ENCODE peak calls at places on chromosomes 6 and 20, in eight cellular contexts. J is effector memory CD4-positive, alpha-beta T cell; R is stomach; I is left lung; B is GM12878; E is NT2/D1; O is breast epithelium; M is OCI-LY7. F is an unnamed sample. For H3K36me3 and H3K9me3, the result is how much of the 10 kb centered on the place peaks cover.

GRCh38 chr20:364905-365794 is 15.4 kb upstream of the TRIB3 start:
- DNase-seq in J (no peak), R (no peak), I (no peak), B (no peak), E (no peak), O (no peak), M (peak), F (no peak)

GRCh38 chr20:32201296-32201976 is 6.1 kb downstream of the PLAGL2 start:
- DNase-seq in J (no peak), R (no peak), I (no peak), B (no peak), E (no peak), O (no peak), M (no peak), F (no peak)

GRCh38 chr6:26358511-26358981 is 6.5 kb upstream of the BTN3A2 start:
- DNase-seq in J (no peak), R (no peak), I (no peak), B (peak), E (no peak), O (no peak), M (peak), F (no peak)

GRCh38 chr6:151276112-151276745 is 36.5 kb downstream of the AKAP12 start:
- DNase-seq in J (no peak), R (no peak), I (no peak), B (no peak), E (no peak), O (no peak), M (no peak), F (peak)

GRCh38 chr6:15358579-15359327 is 112.9 kb downstream of the JARID2 start:
- DNase-seq in J (no peak), R (no peak), I (no peak), B (peak), E (no peak), O (no peak), M (peak), F (no peak)

GRCh38 chr20:34768105-34768504 is 57.3 kb downstream of the NCOA6 start:
- DNase-seq in J (no peak), R (no peak), I (no peak), B (no peak), E (no peak), O (no peak), M (no peak), F (no peak)

GRCh38 chr6:143721642-143722041 is 43.9 kb downstream of the PHACTR2 start:
- DNase-seq in J (no peak), R (no peak), I (no peak), B (no peak), E (no peak), O (no peak), M (no peak), F (no peak)

GRCh38 chr20:46393967-46394366 is 12.4 kb downstream of the ELMO2 start:
- DNase-seq in J (no peak), R (no peak), I (no peak), B (no peak), E (no peak), O (no peak), M (no peak), F (no peak)

GRCh38 chr20:19874328-19874727 is 116.3 kb downstream of the RIN2 start:
- DNase-seq in J (no peak), R (no peak), I (no peak), B (no peak), E (no peak), O (no peak), M (no peak), F (no peak)

GRCh38 chr20:24502184-24502583 is 32.8 kb downstream of the SYNDIG1 start:
- DNase-seq in J (no peak), R (no peak), I (no peak), B (no peak), E (no peak), O (no peak), M (no peak), F (no peak)

GRCh38 chr6:132780770-132781371 is 17.6 kb downstream of the SLC18B1 start:
- DNase-seq in J (no peak), R (no peak), I (no peak), B (no peak), E (peak), O (no peak), M (peak), F (no peak)

GRCh38 chr6:36539814-36540568 is 7.3 kb downstream of the STK38 start:
- DNase-seq in J (no peak), R (no peak), I (no peak), B (no peak), E (no peak), O (no peak), M (no peak), F (no peak)

DNA sequence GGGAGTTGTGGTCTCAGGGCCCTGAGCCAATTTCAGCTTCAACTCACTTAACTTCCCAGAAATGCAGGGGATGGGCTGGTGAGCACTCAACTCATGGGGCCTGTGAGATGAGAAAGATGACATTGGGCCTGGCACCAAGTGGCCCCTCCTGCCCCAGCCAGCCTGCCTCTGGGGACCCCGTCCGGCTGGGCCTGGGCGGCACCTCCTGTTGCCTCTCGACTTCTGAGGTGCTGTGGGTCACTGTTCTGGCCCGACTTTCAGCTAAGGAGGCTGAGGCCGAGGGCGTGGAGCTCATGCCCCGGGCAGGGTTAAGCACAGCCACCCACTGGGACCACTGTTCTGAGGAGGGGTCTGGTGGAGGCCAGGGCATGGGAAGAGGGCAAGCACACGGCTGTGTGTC is 6.7 kb downstream of the RGS19 start:
- DNase-seq in J (no peak), R (no peak), I (peak), B (no peak), E (no peak), O (no peak), M (no peak), F (no peak)
- H3K36me3 ChIP-seq in J (under half), R (half or more), I (under half), B (under half), E (half or more), O (under half), M (under half), F (under half)

GRCh38 chr6:100454571-100455229 is 10.0 kb downstream of the SIM1 start:
- DNase-seq in J (no peak), R (no peak), I (no peak), B (no peak), E (no peak), O (no peak), M (no peak), F (no peak)
- H3K9me3 ChIP-seq in J (under half), R (under half), I (under half), B (under half), E (under half), O (under half), M (under half), F (under half)

GRCh38 chr20:38760978-38761377 is 12.7 kb downstream of the ACTR5 start:
- DNase-seq in J (no peak), R (no peak), I (no peak), B (no peak), E (no peak), O (no peak), M (no peak), F (no peak)

GRCh38 chr20:38762174-38762573 is 13.9 kb downstream of the ACTR5 start:
- DNase-seq in J (no peak), R (no peak), I (no peak), B (no peak), E (no peak), O (no peak), M (no peak), F (no peak)

GRCh38 chr20:38755324-38755910 is 7.2 kb downstream of the ACTR5 start:
- DNase-seq in J (no peak), R (no peak), I (no peak), B (no peak), E (no peak), O (no peak), M (no peak), F (no peak)

GRCh38 chr20:38757145-38757800 is 9.0 kb downstream of the ACTR5 start:
- DNase-seq in J (no peak), R (no peak), I (no peak), B (no peak), E (no peak), O (no peak), M (no peak), F (no peak)

DNA sequence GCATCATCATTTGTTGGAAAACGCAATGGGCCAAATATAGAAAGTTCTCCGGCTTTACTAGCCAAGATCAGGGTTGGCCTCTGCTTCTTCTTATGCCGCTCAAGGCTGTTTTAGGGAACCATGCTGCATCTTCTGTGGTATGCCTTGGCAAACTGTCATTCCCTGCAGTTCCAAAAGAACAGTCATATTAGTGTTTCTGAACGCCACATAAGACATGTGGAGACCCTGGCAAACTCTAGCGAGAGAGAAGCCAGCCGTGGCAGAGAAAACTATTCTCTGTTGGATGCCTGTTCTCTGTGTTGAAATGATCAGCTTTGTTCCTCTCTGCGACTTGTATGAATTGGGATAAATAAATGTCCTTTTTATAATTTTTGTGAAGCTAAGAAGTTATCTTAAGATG is 10.9 kb downstream of the ACTR5 start:
- DNase-seq in J (no peak), R (no peak), I (no peak), B (no peak), E (no peak), O (no peak), M (no peak), F (no peak)
- H3K36me3 ChIP-seq in J (half or more), R (half or more), I (half or more), B (under half), E (half or more), O (under half), M (half or more), F (half or more)

DNA sequence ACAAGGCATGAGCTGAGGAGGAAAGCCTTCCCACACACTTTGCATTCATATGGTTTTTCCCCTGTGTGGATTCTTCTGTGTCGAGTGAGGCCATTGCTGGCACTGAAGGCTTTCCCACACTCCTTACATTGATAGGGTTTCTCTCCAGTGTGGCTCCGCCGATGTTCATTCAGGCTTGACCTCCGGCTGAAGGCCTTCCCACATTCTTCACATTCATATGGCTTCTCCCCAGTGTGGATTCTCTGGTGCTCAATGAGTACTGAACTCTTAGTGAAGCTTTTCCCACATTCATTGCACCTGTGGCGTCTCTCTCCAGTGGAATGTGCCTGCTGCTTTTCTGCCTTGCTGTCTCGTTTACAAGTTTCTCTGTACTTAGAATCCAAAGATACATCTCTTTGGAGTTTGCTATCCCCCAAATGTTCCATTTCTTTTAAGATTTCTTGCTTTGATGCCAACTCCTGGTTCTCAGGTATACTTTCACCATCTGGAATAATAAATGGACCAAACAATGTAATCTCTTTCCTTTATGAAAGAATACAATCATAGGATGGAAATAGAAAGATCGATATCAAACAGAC is 9.5 kb downstream of the ZSCAN31 start:
- DNase-seq in J (no peak), R (no peak), I (no peak), B (no peak), E (no peak), O (no peak), M (no peak), F (no peak)
- H3K9me3 ChIP-seq in J (under half), R (under half), I (under half), B (under half), E (under half), O (under half), M (under half), F (under half)

GRCh38 chr6:56458324-56458884 is 184.3 kb downstream of the DST start:
- DNase-seq in J (no peak), R (no peak), I (no peak), B (no peak), E (no peak), O (no peak), M (no peak), F (no peak)

GRCh38 chr6:56456785-56457184 is 185.9 kb downstream of the DST start:
- DNase-seq in J (no peak), R (no peak), I (no peak), B (no peak), E (no peak), O (no peak), M (no peak), F (no peak)

GRCh38 chr6:56463443-56463842 is 179.2 kb downstream of the DST start:
- DNase-seq in J (no peak), R (no peak), I (peak), B (no peak), E (no peak), O (no peak), M (no peak), F (no peak)

DNA sequence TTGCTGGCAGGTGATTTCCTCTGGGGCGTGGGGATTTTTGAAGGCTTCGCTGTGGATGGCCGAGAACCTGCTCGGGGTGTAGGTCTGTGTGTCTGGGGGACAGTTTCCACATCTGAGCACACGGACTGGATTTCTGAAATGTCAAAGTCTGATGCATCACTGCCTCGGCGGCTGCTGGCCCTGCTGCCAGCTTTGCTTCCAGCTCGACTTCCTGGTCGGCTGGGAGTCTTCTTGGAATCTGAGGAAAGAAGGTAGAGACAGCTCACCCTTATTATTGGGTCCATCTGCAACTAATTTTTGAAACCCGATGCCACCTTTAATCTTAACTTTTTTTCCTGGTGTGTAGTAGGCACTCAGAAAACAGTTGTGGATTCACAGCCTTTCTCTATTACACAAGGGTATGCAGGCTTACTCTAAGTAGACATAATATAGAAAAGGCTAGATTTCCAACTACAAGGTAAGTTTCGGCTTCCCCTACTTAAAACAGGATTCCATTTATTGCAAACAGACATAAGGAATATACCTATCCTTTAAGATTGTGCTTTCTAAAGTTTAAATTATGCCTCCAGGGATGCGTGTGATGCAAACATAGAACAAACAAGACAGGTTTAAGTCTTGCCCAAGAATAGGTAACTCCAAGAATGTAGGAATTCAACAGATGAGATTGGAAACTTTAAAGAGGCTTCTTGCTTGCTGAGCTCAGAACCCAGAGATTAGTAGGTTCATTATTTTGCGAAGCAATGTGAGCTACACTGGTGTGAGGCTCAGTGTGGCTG is 183.5 kb downstream of the DST start:
- DNase-seq in J (no peak), R (no peak), I (peak), B (no peak), E (no peak), O (no peak), M (no peak), F (no peak)
- H3K36me3 ChIP-seq in J (under half), R (half or more), I (under half), B (under half), E (under half), O (under half), M (under half), F (half or more)